ENCODE peak calls at places on chromosomes 3 and 15, in five cellular contexts. L is NAMALWA, B is GM12891, J is dorsolateral prefrontal cortex, F is NCI-H1092. C is an unnamed sample.

GRCh38 chr3:5006755-5007202 is 27.5 kb downstream of the BHLHE40 start:
- DNase-seq in F (no peak), L (peak; percentile 54), J (no peak), B (peak; percentile 43), C (peak; percentile 36)

GRCh38 chr3:24525557-24525956 is 30.9 kb upstream of the THRB start:
- DNase-seq in F (no peak), L (no peak), B (no peak), J (no peak), C (no peak)

GRCh38 chr3:138938877-138939562 is 7.9 kb downstream of the FOXL2 start:
- DNase-seq in F (no peak), B (no peak), L (no peak), J (no peak), C (no peak)

GRCh38 chr3:17742092-17742836 is at the start of gene TBC1D5:
- DNase-seq in J (peak; percentile 95), L (peak; percentile 98), B (peak; percentile 84), F (peak; percentile 94), C (peak; percentile 96)

GRCh38 chr3:152298393-152299242 is 29.9 kb downstream of the MBNL1 start:
- DNase-seq in L (peak; percentile 90), J (no peak), F (peak; percentile 65), B (no peak), C (peak; percentile 64)

GRCh38 chr3:191356586-191357439 is 26.5 kb upstream of the UTS2B start:
- DNase-seq in F (no peak), B (no peak), L (no peak), J (no peak), C (no peak)

GRCh38 chr15:60110909-60111308 is 106.8 kb downstream of the FOXB1 start:
- DNase-seq in L (no peak), B (no peak), F (no peak), J (no peak), C (no peak)

GRCh38 chr3:32414527-32415202 is 23.0 kb downstream of the CMTM7 start:
- DNase-seq in L (no peak), J (no peak), B (no peak), F (no peak), C (no peak)

GRCh38 chr3:184594386-184595035 is 32.9 kb downstream of the EPHB3 start:
- DNase-seq in F (no peak), J (no peak), B (no peak), L (no peak), C (no peak)

GRCh38 chr3:10804183-10804648 is 11.8 kb upstream of the SLC6A11 start:
- DNase-seq in B (no peak), L (no peak), J (no peak), F (no peak), C (no peak)

GRCh38 chr3:196902296-196902695 is 34.6 kb downstream of the SENP5 start:
- DNase-seq in F (no peak), B (no peak), L (no peak), J (no peak), C (no peak)

GRCh38 chr3:129587559-129588210 is 18.8 kb downstream of the PLXND1 start:
- DNase-seq in J (no peak), B (no peak), L (no peak), F (no peak), C (no peak)

GRCh38 chr15:69080203-69080957 is 65.9 kb downstream of the NOX5 start:
- DNase-seq in J (no peak), L (no peak), B (no peak), F (no peak), C (no peak)

GRCh38 chr15:27903405-27903804 is 195.7 kb downstream of the OCA2 start:
- DNase-seq in J (no peak), F (no peak), B (no peak), L (no peak), C (no peak)

GRCh38 chr3:54038391-54038790 is 84.0 kb upstream of the CACNA2D3 start:
- DNase-seq in F (no peak), J (no peak), L (no peak), B (no peak), C (no peak)

GRCh38 chr3:17079933-17080332 is 195.2 kb downstream of the PLCL2 start:
- DNase-seq in B (no peak), F (no peak), J (no peak), L (no peak), C (no peak)

GRCh38 chr15:93063292-93063671 is 25.7 kb downstream of the RGMA start:
- DNase-seq in B (no peak), J (no peak), L (no peak), F (no peak), C (no peak)

GRCh38 chr3:30311781-30312180 is 294.6 kb upstream of the TGFBR2 start:
- DNase-seq in B (no peak), J (no peak), L (no peak), F (no peak), C (no peak)

GRCh38 chr3:14016900-14017475 is 107.7 kb downstream of the CHCHD4 start:
- DNase-seq in J (no peak), B (no peak), F (no peak), L (no peak), C (no peak)

GRCh38 chr3:179526989-179527391 is 35.7 kb upstream of the ACTL6A start:
- DNase-seq in L (no peak), F (peak; percentile 1), J (no peak), B (no peak), C (no peak)

GRCh38 chr3:13528217-13528801 is 20.6 kb upstream of the FBLN2 start:
- DNase-seq in F (no peak), J (no peak), B (no peak), L (peak; percentile 64), C (no peak)

GRCh38 chr15:25504307-25504706 is 65.5 kb upstream of the UBE3A start:
- DNase-seq in L (no peak), B (no peak), F (no peak), J (no peak), C (no peak)

GRCh38 chr3:108548304-108548703 is 37.9 kb upstream of the MYH15 start:
- DNase-seq in F (no peak), J (no peak), L (no peak), B (no peak), C (no peak)

GRCh38 chr3:27758083-27758482 is 36.0 kb upstream of the EOMES start:
- DNase-seq in F (no peak), J (no peak), B (no peak), L (no peak), C (no peak)

GRCh38 chr3:62133015-62133414 is 240.3 kb downstream of the FEZF2 start:
- DNase-seq in J (no peak), L (no peak), B (no peak), F (no peak), C (no peak)

GRCh38 chr3:130709671-130710070 is 37.0 kb downstream of the PIK3R4 start:
- DNase-seq in J (no peak), B (no peak), L (no peak), F (no peak), C (no peak)

GRCh38 chr15:80749589-80749988 is 29.6 kb upstream of the CEMIP start:
- DNase-seq in L (no peak), J (no peak), B (no peak), F (no peak), C (no peak)

GRCh38 chr3:62559831-62560445 is 186.6 kb upstream of the FEZF2 start:
- DNase-seq in F (no peak), J (no peak), L (peak; percentile 6), B (peak; percentile 5), C (no peak)

GRCh38 chr3:71428841-71429609 is 154.5 kb downstream of the FOXP1 start:
- DNase-seq in L (no peak), B (no peak), F (no peak), J (no peak), C (no peak)

GRCh38 chr15:31270767-31271166 is 55.9 kb upstream of the KLF13 start:
- DNase-seq in B (no peak), L (peak; percentile 42), F (no peak), J (no peak), C (no peak)